ENCODE peak calls at places on chromosomes 2 and 18, in eight cellular contexts. S, C, I, R, A, F, Z and U are unnamed samples.

GRCh38 chr2:20674974-20675679 is 8.2 kb downstream of the GDF7 start:
- DNase-seq in F (peak; percentile 3), S (peak; percentile 61), I (no peak), C (no peak), Z (peak; percentile 77), R (no peak), A (no peak), U (no peak)

GRCh38 chr2:41718703-41719102 is 329.1 kb upstream of the PKDCC start:
- DNase-seq in I (no peak), C (no peak), S (no peak), Z (no peak), F (no peak), A (no peak), R (no peak), U (no peak)

GRCh38 chr2:206783718-206784117 is 18.3 kb downstream of the FASTKD2 start:
- DNase-seq in A (peak; percentile 10), F (no peak), S (no peak), R (no peak), C (no peak), I (no peak), Z (peak; percentile 3), U (peak; percentile 2)

GRCh38 chr2:172307800-172308199 is 119.6 kb upstream of the ITGA6 start:
- DNase-seq in I (peak; percentile 78), S (no peak), Z (peak; percentile 38), C (no peak), F (no peak), R (no peak), A (no peak), U (no peak)

GRCh38 chr2:8059255-8059654 is 622.6 kb upstream of the ID2 start:
- DNase-seq in F (no peak), S (no peak), Z (no peak), A (no peak), C (no peak), R (no peak), I (no peak), U (no peak)

GRCh38 chr2:204914708-204915107 is 369.4 kb downstream of the PARD3B start:
- DNase-seq in S (no peak), I (no peak), F (no peak), R (no peak), A (no peak), C (no peak), Z (no peak), U (no peak)

GRCh38 chr18:48599391-48599790 is 60.6 kb downstream of the CTIF start:
- DNase-seq in S (no peak), Z (no peak), F (no peak), R (no peak), C (no peak), I (no peak), A (no peak), U (no peak)

GRCh38 chr2:41947701-41948396 is 100.0 kb upstream of the PKDCC start:
- DNase-seq in Z (no peak), R (no peak), S (no peak), A (no peak), F (no peak), I (no peak), C (no peak), U (no peak)

GRCh38 chr2:187228986-187229385 is 219.1 kb downstream of the CALCRL start:
- DNase-seq in A (no peak), Z (no peak), S (no peak), F (no peak), R (no peak), C (no peak), I (no peak), U (no peak)